ENCODE peak calls at places on chromosomes 12 and 14, in five cellular contexts. E is CD4-positive, alpha-beta memory T cell; L is tibial nerve; J is left ventricle myocardium inferior; S is kidney tubule cell. C is an unnamed sample.

GRCh38 chr12:31584782-31585181 is 6.2 kb downstream of the DENND5B start:
- DNase-seq in E (no peak), L (no peak), J (no peak), S (no peak), C (no peak)

GRCh38 chr12:49345840-49346658 is 639 bp upstream of the DNAJC22 start:
- DNase-seq in E (no peak), L (no peak), J (no peak), S (no peak), C (no peak)

GRCh38 chr12:64456119-64456518 is 4.2 kb downstream of the TBK1 start:
- DNase-seq in E (no peak), L (no peak), J (no peak), S (no peak), C (no peak)

GRCh38 chr14:105335735-105336476 is 21.4 kb downstream of the PACS2 start:
- DNase-seq in E (no peak), L (no peak), J (peak), S (no peak), C (no peak)

GRCh38 chr14:23433457-23433856 is 2.0 kb downstream of the MYH7 start:
- DNase-seq in E (no peak), L (no peak), J (no peak), S (no peak), C (no peak)

GRCh38 chr12:109029411-109029810 is 8.5 kb upstream of the SVOP start:
- DNase-seq in E (no peak), L (no peak), J (no peak), S (no peak), C (no peak)

GRCh38 chr12:5264006-5264405 is 167.9 kb upstream of the NTF3 start:
- DNase-seq in E (no peak), L (no peak), J (no peak), S (no peak), C (no peak)

GRCh38 chr14:75562048-75562447 is 16.4 kb upstream of the FLVCR2 start:
- DNase-seq in E (no peak), L (no peak), J (no peak), S (peak), C (no peak)

GRCh38 chr12:94509317-94509716 is 49.6 kb upstream of the CEP83 start:
- DNase-seq in E (no peak), L (no peak), J (no peak), S (no peak), C (no peak)

GRCh38 chr14:68970096-68970612 is 8.9 kb downstream of the ACTN1 start:
- DNase-seq in E (peak), L (no peak), J (no peak), S (no peak), C (no peak)

GRCh38 chr14:37591311-37591940 is 3.6 kb downstream of the FOXA1 start:
- DNase-seq in E (no peak), L (no peak), J (no peak), S (no peak), C (no peak)

GRCh38 chr12:11578461-11578993 is 70.9 kb upstream of the ETV6 start:
- DNase-seq in E (no peak), L (no peak), J (no peak), S (no peak), C (no peak)

GRCh38 chr12:119006749-119007148 is 25.4 kb downstream of the SRRM4 start:
- DNase-seq in E (no peak), L (no peak), J (no peak), S (no peak), C (no peak)

GRCh38 chr14:31326111-31326510 is 94.2 kb downstream of the HEATR5A start:
- DNase-seq in E (peak), L (peak), J (no peak), S (peak), C (no peak)

GRCh38 chr12:53726946-53727309 is 324 bp downstream of the CALCOCO1 start:
- DNase-seq in E (no peak), L (no peak), J (no peak), S (peak), C (no peak)

GRCh38 chr12:65937181-65937641 is 112.9 kb downstream of the HMGA2 start:
- DNase-seq in E (no peak), L (no peak), J (no peak), S (peak), C (no peak)

GRCh38 chr12:20426191-20426590 is 57.9 kb downstream of the PDE3A start:
- DNase-seq in E (no peak), L (peak), J (peak), S (no peak), C (peak)

GRCh38 chr12:77845831-77846230 is 15.1 kb downstream of the NAV3 start:
- DNase-seq in E (no peak), L (no peak), J (no peak), S (peak), C (no peak)

GRCh38 chr12:29238822-29239291 is 89.8 kb downstream of the FAR2 start:
- DNase-seq in E (no peak), L (no peak), J (no peak), S (peak), C (no peak)

GRCh38 chr12:12537421-12537820 is 25.2 kb downstream of the DUSP16 start:
- DNase-seq in E (no peak), L (no peak), J (no peak), S (no peak), C (no peak)

GRCh38 chr14:90805662-90806548 is 10.3 kb downstream of the TTC7B start:
- DNase-seq in E (no peak), L (no peak), J (peak), S (no peak), C (peak)